ENCODE peak calls at places on chromosome 7, in seven cellular contexts. T is memory B cell; J is lower lobe of right lung; L is pancreas; Q is natural killer cell; H is effector memory CD8-positive, alpha-beta T cell; I is right cardiac atrium. V is an unnamed sample.

GRCh38 chr7:115477193-115477651 is 553.3 kb downstream of the TFEC start:
- ATAC-seq in T (no peak), J (peak), L (peak), Q (no peak), H (peak), I (peak), V (no peak)

GRCh38 chr7:155660758-155661093 is 16.3 kb downstream of the RBM33 start:
- ATAC-seq in T (no peak), J (no peak), L (no peak), Q (no peak), H (no peak), I (no peak), V (no peak)

GRCh38 chr7:118350260-118350659 is 125.8 kb downstream of the ANKRD7 start:
- ATAC-seq in T (no peak), J (no peak), L (no peak), Q (no peak), H (no peak), I (no peak), V (no peak)

GRCh38 chr7:107372298-107372697 is 97.6 kb upstream of the GPR22 start:
- ATAC-seq in T (no peak), J (no peak), L (no peak), Q (no peak), H (no peak), I (no peak), V (no peak)

GRCh38 chr7:135878284-135878683 is 98.9 kb downstream of the MTPN start:
- ATAC-seq in T (no peak), J (no peak), L (no peak), Q (no peak), H (no peak), I (no peak), V (no peak)

GRCh38 chr7:272108-272615 is 17.8 kb upstream of the FOXL3 start:
- ATAC-seq in T (no peak), J (no peak), L (no peak), Q (no peak), H (no peak), I (no peak), V (no peak)

GRCh38 chr7:7688956-7689355 is 29.5 kb downstream of the RPA3 start:
- ATAC-seq in T (no peak), J (no peak), L (no peak), Q (no peak), H (no peak), I (peak), V (no peak)

GRCh38 chr7:131057524-131058065 is 270.1 kb upstream of the MKLN1 start:
- ATAC-seq in T (peak), J (peak), L (peak), Q (peak), H (peak), I (peak), V (no peak)

GRCh38 chr7:148963583-148964509 is 64.5 kb downstream of the PDIA4 start:
- ATAC-seq in T (no peak), J (peak), L (peak), Q (no peak), H (no peak), I (peak), V (no peak)

GRCh38 chr7:115410972-115411686 is 489.2 kb downstream of the MDFIC start:
- ATAC-seq in T (peak), J (peak), L (no peak), Q (peak), H (peak), I (no peak), V (no peak)

GRCh38 chr7:31735991-31736982 is 49.3 kb downstream of the PPP1R17 start:
- ATAC-seq in T (no peak), J (peak), L (peak), Q (no peak), H (no peak), I (peak), V (peak)

GRCh38 chr7:96221888-96222287 is 100.0 kb downstream of the SLC25A13 start:
- ATAC-seq in T (no peak), J (no peak), L (no peak), Q (no peak), H (no peak), I (no peak), V (no peak)

GRCh38 chr7:136953386-136953785 is 84.9 kb downstream of the CHRM2 start:
- ATAC-seq in T (no peak), J (no peak), L (no peak), Q (no peak), H (no peak), I (no peak), V (no peak)

GRCh38 chr7:130566168-130566897 is 74.4 kb downstream of the MEST start:
- ATAC-seq in T (no peak), J (peak), L (no peak), Q (no peak), H (no peak), I (peak), V (no peak)

GRCh38 chr7:5204546-5204945 is 14.5 kb downstream of the WIPI2 start:
- ATAC-seq in T (no peak), J (no peak), L (no peak), Q (no peak), H (no peak), I (no peak), V (no peak)

GRCh38 chr7:50449501-50449880 is 659 bp downstream of the FIGNL1 start:
- ATAC-seq in T (no peak), J (no peak), L (no peak), Q (peak), H (no peak), I (no peak), V (no peak)

GRCh38 chr7:131197920-131198610 is 129.6 kb upstream of the MKLN1 start:
- ATAC-seq in T (no peak), J (no peak), L (no peak), Q (no peak), H (no peak), I (no peak), V (no peak)

GRCh38 chr7:116339564-116339963 is 129.2 kb downstream of the TES start:
- ATAC-seq in T (no peak), J (peak), L (peak), Q (no peak), H (no peak), I (peak), V (no peak)

GRCh38 chr7:2510909-2511768 is 8.4 kb upstream of the LFNG start:
- ATAC-seq in T (peak), J (peak), L (peak), Q (peak), H (peak), I (peak), V (peak)

GRCh38 chr7:24665564-24666294 is 91.5 kb downstream of the GSDME start:
- ATAC-seq in T (peak), J (peak), L (peak), Q (no peak), H (peak), I (no peak), V (no peak)

GRCh38 chr7:123674399-123675091 is 18.9 kb downstream of the LMOD2 start:
- ATAC-seq in T (no peak), J (peak), L (no peak), Q (no peak), H (no peak), I (no peak), V (peak)

GRCh38 chr7:27161214-27161720 is 4.1 kb downstream of the HOXA9 start:
- ATAC-seq in T (peak), J (peak), L (peak), Q (peak), H (no peak), I (peak), V (no peak)

GRCh38 chr7:6291531-6291930 is 19.1 kb upstream of the CYTH3 start:
- ATAC-seq in T (no peak), J (no peak), L (no peak), Q (no peak), H (no peak), I (no peak), V (no peak)

GRCh38 chr7:30226593-30227268 is 57.7 kb upstream of the ZNRF2 start:
- ATAC-seq in T (no peak), J (peak), L (peak), Q (no peak), H (no peak), I (no peak), V (peak)

GRCh38 chr7:142685877-142686508 is 63.3 kb upstream of the PRSS1 start:
- ATAC-seq in T (no peak), J (no peak), L (no peak), Q (no peak), H (peak), I (no peak), V (no peak)

GRCh38 chr7:95590387-95591248 is 5.7 kb downstream of the PDK4 start:
- ATAC-seq in T (no peak), J (peak), L (peak), Q (no peak), H (no peak), I (peak), V (no peak)

GRCh38 chr7:35465791-35466336 is 212.0 kb upstream of the TBX20 start:
- ATAC-seq in T (no peak), J (peak), L (peak), Q (no peak), H (no peak), I (peak), V (no peak)

GRCh38 chr7:116293633-116294032 is 83.3 kb downstream of the TES start:
- ATAC-seq in T (no peak), J (no peak), L (no peak), Q (no peak), H (no peak), I (no peak), V (no peak)

GRCh38 chr7:134500406-134500805 is 27.0 kb upstream of the AKR1B10 start:
- ATAC-seq in T (no peak), J (no peak), L (no peak), Q (no peak), H (no peak), I (no peak), V (no peak)

GRCh38 chr7:100763556-100764140 is 30.3 kb downstream of the ZAN start:
- ATAC-seq in T (no peak), J (no peak), L (no peak), Q (no peak), H (no peak), I (no peak), V (peak)

GRCh38 chr7:22823142-22823497 is 471 bp upstream of the TOMM7 start:
- ATAC-seq in T (peak), J (no peak), L (no peak), Q (no peak), H (peak), I (no peak), V (no peak)

GRCh38 chr7:2116903-2117680 is 115.7 kb downstream of the MAD1L1 start:
- ATAC-seq in T (peak), J (peak), L (no peak), Q (no peak), H (no peak), I (peak), V (peak)

GRCh38 chr7:17022915-17023314 is 141.1 kb upstream of the AGR3 start:
- ATAC-seq in T (no peak), J (no peak), L (no peak), Q (no peak), H (peak), I (no peak), V (no peak)